ENCODE peak calls at places on chromosomes 16 and 17, in nine cellular contexts. E is activated CD4-positive, alpha-beta T cell treated with anti-CD3 and anti-CD28 coated beads, Interleukin-2, amount 50 U/mL, for 1 hour; H is anterior cingulate cortex; Z is GOT3; J is hypothalamus; Y is nucleus accumbens; D is heart left ventricle; A is thoracic aorta; R is amniotic stem cell. L is an unnamed sample.

GRCh38 chr17:74133726-74134125 is 69.8 kb upstream of the RPL38 start:
- DNase-seq in E (no peak), H (no peak), Z (no peak), J (no peak), Y (no peak), D (no peak), A (no peak), R (no peak), L (no peak)

GRCh38 chr16:4979164-4979563 is 21.0 kb downstream of the SEC14L5 start:
- DNase-seq in E (no peak), H (no peak), Z (no peak), J (no peak), Y (no peak), D (no peak), A (no peak), R (no peak), L (no peak)

GRCh38 chr16:814974-815373 is 14.4 kb upstream of the GNG13 start:
- DNase-seq in E (no peak), H (no peak), Z (no peak), J (no peak), Y (no peak), D (no peak), A (no peak), R (no peak), L (no peak)

GRCh38 chr16:14263011-14263410 is 191.9 kb downstream of the MRTFB start:
- DNase-seq in E (no peak), H (no peak), Z (no peak), J (no peak), Y (no peak), D (no peak), A (no peak), R (no peak), L (no peak)

GRCh38 chr16:49519741-49520140 is 146.1 kb downstream of the C16orf78 start:
- DNase-seq in E (no peak), H (no peak), Z (no peak), J (no peak), Y (no peak), D (no peak), A (no peak), R (no peak), L (no peak)

GRCh38 chr16:88312732-88313131 is 70.0 kb upstream of the ZNF469 start:
- DNase-seq in E (no peak), H (no peak), Z (no peak), J (no peak), Y (no peak), D (no peak), A (no peak), R (no peak), L (no peak)

GRCh38 chr16:10624527-10624926 is 44.1 kb upstream of the EMP2 start:
- DNase-seq in E (no peak), H (no peak), Z (no peak), J (no peak), Y (no peak), D (no peak), A (no peak), R (no peak), L (no peak)

GRCh38 chr16:58264961-58265479 is 29.8 kb downstream of the PRSS54 start:
- DNase-seq in E (no peak), H (no peak), Z (no peak), J (no peak), Y (no peak), D (no peak), A (no peak), R (peak; percentile 59), L (no peak)

GRCh38 chr17:17496189-17497064 is at the start of gene RASD1:
- DNase-seq in E (peak; percentile 72), H (peak; percentile 82), Z (peak; percentile 79), J (peak; percentile 89), Y (peak; percentile 69), D (peak; percentile 97), A (peak; percentile 61), R (peak; percentile 65), L (peak; percentile 87)

GRCh38 chr16:75402821-75403475 is 30.4 kb downstream of the CFDP1 start:
- DNase-seq in E (no peak), H (no peak), Z (no peak), J (no peak), Y (no peak), D (no peak), A (no peak), R (no peak), L (peak; percentile 60)

L was measured in GM23338.